ENCODE peak calls at places on chromosomes 11 and 22, in five cellular contexts. One of them, this sample, is unnamed.

GRCh38 chr11:3944198-3944597 is 88.7 kb downstream of the STIM1 start:
- DNase-seq in fibroblast of mammary gland: peak
- DNase-seq in neural progenitor cell: no peak
- DNase-seq in colonic mucosa: no peak
- DNase-seq in tibial artery: peak
- DNase-seq in this sample: no peak

GRCh38 chr11:5737091-5737490 is 843 bp downstream of the OR56B1 start:
- DNase-seq in fibroblast of mammary gland: peak
- DNase-seq in neural progenitor cell: no peak
- DNase-seq in colonic mucosa: no peak
- DNase-seq in tibial artery: no peak
- DNase-seq in this sample: no peak

GRCh38 chr11:121606354-121606753 is 153.6 kb upstream of the SORL1-AS1 start:
- DNase-seq in fibroblast of mammary gland: no peak
- DNase-seq in neural progenitor cell: no peak
- DNase-seq in colonic mucosa: no peak
- DNase-seq in tibial artery: no peak
- DNase-seq in this sample: no peak

GRCh38 chr11:45354976-45355705 is 69.0 kb upstream of the SYT13 start:
- DNase-seq in fibroblast of mammary gland: peak
- DNase-seq in neural progenitor cell: peak
- DNase-seq in colonic mucosa: peak
- DNase-seq in tibial artery: peak
- DNase-seq in this sample: no peak

GRCh38 chr11:1908579-1908978 is 10.9 kb upstream of the TNNT3 start:
- DNase-seq in fibroblast of mammary gland: no peak
- DNase-seq in neural progenitor cell: no peak
- DNase-seq in colonic mucosa: no peak
- DNase-seq in tibial artery: no peak
- DNase-seq in this sample: no peak

GRCh38 chr11:122275513-122275912 is 159.5 kb upstream of the BLID start:
- DNase-seq in fibroblast of mammary gland: no peak
- DNase-seq in neural progenitor cell: no peak
- DNase-seq in colonic mucosa: no peak
- DNase-seq in tibial artery: no peak
- DNase-seq in this sample: no peak

GRCh38 chr11:79406376-79406775 is 34.5 kb downstream of the TENM4 start:
- DNase-seq in fibroblast of mammary gland: no peak
- DNase-seq in neural progenitor cell: no peak
- DNase-seq in colonic mucosa: no peak
- DNase-seq in tibial artery: no peak
- DNase-seq in this sample: no peak

GRCh38 chr11:26947904-26948639 is 45.8 kb upstream of the FIBIN start:
- DNase-seq in fibroblast of mammary gland: peak
- DNase-seq in neural progenitor cell: peak
- DNase-seq in colonic mucosa: no peak
- DNase-seq in tibial artery: no peak
- DNase-seq in this sample: no peak

GRCh38 chr22:37610480-37611148 is 2.0 kb downstream of the GGA1 start:
- DNase-seq in fibroblast of mammary gland: peak
- DNase-seq in neural progenitor cell: no peak
- DNase-seq in colonic mucosa: peak
- DNase-seq in tibial artery: no peak
- DNase-seq in this sample: no peak

GRCh38 chr11:88312665-88313064 is 24.9 kb downstream of the CTSC start:
- DNase-seq in fibroblast of mammary gland: peak
- DNase-seq in neural progenitor cell: no peak
- DNase-seq in colonic mucosa: no peak
- DNase-seq in tibial artery: no peak
- DNase-seq in this sample: no peak

GRCh38 chr11:71928739-71929443 is at the start of gene RNF121:
- DNase-seq in fibroblast of mammary gland: peak
- DNase-seq in neural progenitor cell: peak
- DNase-seq in colonic mucosa: peak
- DNase-seq in tibial artery: peak
- DNase-seq in this sample: peak

GRCh38 chr22:29313126-29314071 is 2.1 kb downstream of the RASL10A start:
- DNase-seq in fibroblast of mammary gland: peak
- DNase-seq in neural progenitor cell: peak
- DNase-seq in colonic mucosa: peak
- DNase-seq in tibial artery: peak
- DNase-seq in this sample: no peak

GRCh38 chr11:111632798-111633197 is 30.5 kb downstream of the SIK2 start:
- DNase-seq in fibroblast of mammary gland: no peak
- DNase-seq in neural progenitor cell: no peak
- DNase-seq in colonic mucosa: no peak
- DNase-seq in tibial artery: no peak
- DNase-seq in this sample: no peak
- H3K4me3 ChIP-seq in fibroblast of mammary gland: no peak
- H3K4me3 ChIP-seq in neural progenitor cell: no peak
- H3K4me3 ChIP-seq in colonic mucosa: no peak
- H3K4me3 ChIP-seq in tibial artery: no peak
- H3K4me3 ChIP-seq in this sample: no peak

GRCh38 chr11:70511345-70511744 is 113.0 kb downstream of the CTTN start:
- DNase-seq in fibroblast of mammary gland: no peak
- DNase-seq in neural progenitor cell: no peak
- DNase-seq in colonic mucosa: no peak
- DNase-seq in tibial artery: no peak
- DNase-seq in this sample: no peak
- TF ChIP-seq CTCF in fibroblast of mammary gland: peak
- TF ChIP-seq CTCF in neural progenitor cell: peak
- TF ChIP-seq CTCF in colonic mucosa: no peak
- TF ChIP-seq CTCF in tibial artery: no peak
- TF ChIP-seq CTCF in this sample: no peak

GRCh38 chr22:42691440-42691839 is 29.2 kb downstream of the A4GALT start:
- DNase-seq in fibroblast of mammary gland: peak
- DNase-seq in neural progenitor cell: no peak
- DNase-seq in colonic mucosa: no peak
- DNase-seq in tibial artery: no peak
- DNase-seq in this sample: no peak

GRCh38 chr22:42685941-42686666 is 34.6 kb downstream of the A4GALT start:
- DNase-seq in fibroblast of mammary gland: no peak
- DNase-seq in neural progenitor cell: peak
- DNase-seq in colonic mucosa: peak
- DNase-seq in tibial artery: no peak
- DNase-seq in this sample: no peak

GRCh38 chr22:42688914-42689275 is 31.8 kb downstream of the A4GALT start:
- DNase-seq in fibroblast of mammary gland: no peak
- DNase-seq in neural progenitor cell: no peak
- DNase-seq in colonic mucosa: no peak
- DNase-seq in tibial artery: no peak
- DNase-seq in this sample: no peak

GRCh38 chr22:42686756-42687491 is 33.7 kb downstream of the A4GALT start:
- DNase-seq in fibroblast of mammary gland: no peak
- DNase-seq in neural progenitor cell: no peak
- DNase-seq in colonic mucosa: no peak
- DNase-seq in tibial artery: no peak
- DNase-seq in this sample: no peak

DNA sequence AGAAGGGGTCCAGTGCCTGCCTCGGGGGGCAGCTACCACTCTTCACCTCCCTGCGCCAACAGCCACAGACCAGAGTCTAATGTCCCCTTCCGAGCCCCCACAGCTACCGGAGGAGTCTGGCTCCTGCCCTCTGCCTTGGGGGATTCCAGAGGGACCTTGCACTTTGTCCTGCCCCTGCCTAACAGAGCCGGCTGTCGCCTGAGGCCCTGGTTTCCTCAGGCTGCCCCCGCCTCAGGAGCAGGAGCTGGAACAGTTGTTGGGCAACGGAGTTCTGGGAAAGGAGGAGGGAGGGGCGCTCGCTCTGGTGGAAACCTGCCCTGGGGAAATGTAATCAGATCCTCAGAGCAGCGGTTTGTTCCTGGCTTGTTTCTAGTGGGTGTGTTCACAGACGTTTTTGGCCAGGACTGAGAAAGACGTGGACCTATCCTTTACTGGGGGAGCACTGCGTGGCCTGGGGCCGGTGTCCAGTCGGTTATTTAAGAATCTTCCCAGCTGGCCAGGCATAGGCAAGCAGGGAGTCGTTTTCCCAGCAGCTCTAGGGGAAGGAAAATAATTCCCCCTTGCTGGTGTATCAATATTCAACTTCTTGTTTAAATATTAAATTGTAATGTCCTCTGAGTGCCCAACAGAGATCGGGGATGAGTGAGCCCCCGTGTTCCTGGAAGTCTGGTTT is 32.3 kb downstream of the A4GALT start:
- DNase-seq in fibroblast of mammary gland: peak
- DNase-seq in neural progenitor cell: peak
- DNase-seq in colonic mucosa: peak
- DNase-seq in tibial artery: peak
- DNase-seq in this sample: peak
- H3K4me3 ChIP-seq in fibroblast of mammary gland: no peak
- H3K4me3 ChIP-seq in neural progenitor cell: no peak
- H3K4me3 ChIP-seq in colonic mucosa: no peak
- H3K4me3 ChIP-seq in tibial artery: no peak
- H3K4me3 ChIP-seq in this sample: no peak

DNA sequence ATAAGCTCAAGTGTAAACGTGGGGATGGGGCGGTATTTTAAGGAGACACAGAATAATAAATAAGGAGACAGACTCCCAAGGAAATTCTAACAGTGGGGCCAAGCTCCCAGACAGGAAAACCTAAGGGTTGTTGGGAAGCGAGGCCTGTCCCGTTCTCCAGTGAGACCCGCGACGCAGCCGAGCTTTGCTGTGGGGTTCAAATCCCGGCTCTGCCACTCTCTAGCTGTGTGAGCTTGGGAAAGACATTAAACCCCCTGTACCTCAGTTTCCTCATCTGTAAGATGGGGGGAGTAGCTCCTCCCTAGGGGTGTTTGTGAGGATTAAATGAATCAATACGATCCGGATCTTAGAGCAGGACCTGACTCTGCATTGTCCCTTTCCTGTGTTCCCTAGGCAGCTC is 106.8 kb downstream of the TRIM29 start:
- DNase-seq in fibroblast of mammary gland: no peak
- DNase-seq in neural progenitor cell: no peak
- DNase-seq in colonic mucosa: no peak
- DNase-seq in tibial artery: no peak
- DNase-seq in this sample: no peak
- TF ChIP-seq CTCF in fibroblast of mammary gland: no peak
- TF ChIP-seq CTCF in neural progenitor cell: no peak
- TF ChIP-seq CTCF in colonic mucosa: no peak
- TF ChIP-seq CTCF in tibial artery: no peak
- TF ChIP-seq CTCF in this sample: no peak

GRCh38 chr22:21013742-21014201 is 1.2 kb upstream of the P2RX6 start:
- DNase-seq in fibroblast of mammary gland: no peak
- DNase-seq in neural progenitor cell: no peak
- DNase-seq in colonic mucosa: no peak
- DNase-seq in tibial artery: no peak
- DNase-seq in this sample: no peak
- H3K4me3 ChIP-seq in fibroblast of mammary gland: peak
- H3K4me3 ChIP-seq in neural progenitor cell: peak
- H3K4me3 ChIP-seq in colonic mucosa: peak
- H3K4me3 ChIP-seq in tibial artery: peak
- H3K4me3 ChIP-seq in this sample: peak

GRCh38 chr11:30487200-30487898 is 98.8 kb downstream of the MPPED2 start:
- DNase-seq in fibroblast of mammary gland: no peak
- DNase-seq in neural progenitor cell: no peak
- DNase-seq in colonic mucosa: no peak
- DNase-seq in tibial artery: peak
- DNase-seq in this sample: no peak

GRCh38 chr11:30488304-30488998 is 97.7 kb downstream of the MPPED2 start:
- DNase-seq in fibroblast of mammary gland: no peak
- DNase-seq in neural progenitor cell: no peak
- DNase-seq in colonic mucosa: peak
- DNase-seq in tibial artery: no peak
- DNase-seq in this sample: peak

GRCh38 chr11:30481385-30481784 is 104.8 kb downstream of the MPPED2 start:
- DNase-seq in fibroblast of mammary gland: no peak
- DNase-seq in neural progenitor cell: peak
- DNase-seq in colonic mucosa: no peak
- DNase-seq in tibial artery: no peak
- DNase-seq in this sample: no peak

GRCh38 chr11:30481816-30482215 is 104.3 kb downstream of the MPPED2 start:
- DNase-seq in fibroblast of mammary gland: no peak
- DNase-seq in neural progenitor cell: no peak
- DNase-seq in colonic mucosa: no peak
- DNase-seq in tibial artery: no peak
- DNase-seq in this sample: no peak

DNA sequence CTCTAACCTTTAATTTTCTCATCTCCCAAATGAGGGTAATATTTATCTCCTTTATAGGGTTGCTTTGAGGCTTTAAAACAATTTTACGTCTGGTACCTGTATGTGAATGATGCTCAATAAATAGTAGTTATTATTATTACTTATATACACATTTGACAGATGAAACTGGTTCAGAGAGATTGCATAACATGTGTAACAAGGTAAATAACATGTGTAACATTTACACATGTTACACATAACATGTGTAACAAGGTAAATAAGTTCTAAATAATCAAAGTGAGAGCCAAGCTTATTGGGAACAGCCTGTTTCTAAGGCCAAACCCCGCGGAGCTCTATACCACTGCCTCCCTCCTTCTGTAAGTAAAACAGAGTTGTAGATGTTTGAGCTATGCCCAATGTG is 100.9 kb downstream of the MPPED2 start:
- DNase-seq in fibroblast of mammary gland: no peak
- DNase-seq in neural progenitor cell: no peak
- DNase-seq in colonic mucosa: no peak
- DNase-seq in tibial artery: no peak
- DNase-seq in this sample: no peak
- TF ChIP-seq CTCF in fibroblast of mammary gland: no peak
- TF ChIP-seq CTCF in neural progenitor cell: no peak
- TF ChIP-seq CTCF in colonic mucosa: no peak
- TF ChIP-seq CTCF in tibial artery: no peak
- TF ChIP-seq CTCF in this sample: no peak

GRCh38 chr11:35014352-35014751 is 97.9 kb downstream of the PDHX start:
- DNase-seq in fibroblast of mammary gland: peak
- DNase-seq in neural progenitor cell: no peak
- DNase-seq in colonic mucosa: no peak
- DNase-seq in tibial artery: no peak
- DNase-seq in this sample: no peak

GRCh38 chr11:35011944-35012343 is 95.5 kb downstream of the PDHX start:
- DNase-seq in fibroblast of mammary gland: no peak
- DNase-seq in neural progenitor cell: no peak
- DNase-seq in colonic mucosa: no peak
- DNase-seq in tibial artery: no peak
- DNase-seq in this sample: no peak

GRCh38 chr11:35013514-35014191 is 97.2 kb downstream of the PDHX start:
- DNase-seq in fibroblast of mammary gland: no peak
- DNase-seq in neural progenitor cell: peak
- DNase-seq in colonic mucosa: no peak
- DNase-seq in tibial artery: no peak
- DNase-seq in this sample: no peak

GRCh38 chr11:35011389-35011788 is 95.0 kb downstream of the PDHX start:
- DNase-seq in fibroblast of mammary gland: peak
- DNase-seq in neural progenitor cell: no peak
- DNase-seq in colonic mucosa: no peak
- DNase-seq in tibial artery: no peak
- DNase-seq in this sample: no peak

GRCh38 chr11:35012467-35013191 is 96.2 kb downstream of the PDHX start:
- DNase-seq in fibroblast of mammary gland: no peak
- DNase-seq in neural progenitor cell: no peak
- DNase-seq in colonic mucosa: no peak
- DNase-seq in tibial artery: no peak
- DNase-seq in this sample: no peak
- H3K4me3 ChIP-seq in fibroblast of mammary gland: no peak
- H3K4me3 ChIP-seq in neural progenitor cell: no peak
- H3K4me3 ChIP-seq in colonic mucosa: no peak
- H3K4me3 ChIP-seq in tibial artery: no peak
- H3K4me3 ChIP-seq in this sample: no peak

GRCh38 chr11:115103921-115104320 is 400.3 kb downstream of the CADM1 start:
- DNase-seq in fibroblast of mammary gland: no peak
- DNase-seq in neural progenitor cell: no peak
- DNase-seq in colonic mucosa: no peak
- DNase-seq in tibial artery: no peak
- DNase-seq in this sample: no peak
- TF ChIP-seq CTCF in fibroblast of mammary gland: no peak
- TF ChIP-seq CTCF in neural progenitor cell: peak
- TF ChIP-seq CTCF in colonic mucosa: no peak
- TF ChIP-seq CTCF in tibial artery: no peak
- TF ChIP-seq CTCF in this sample: no peak

This sample was measured in LNCaP clone FGC.